ENCODE peak calls at places on chromosomes 1 and 21, in seven cellular contexts. L is right cardiac atrium, F is aorta, T is neuronal stem cell, I is stomach, W is adipocyte, V is prostate gland. G is an unnamed sample.

GRCh38 chr1:15950302-15950701 is 25.6 kb downstream of the ZBTB17 start:
- DNase-seq in W (no peak), T (no peak), F (no peak), I (no peak), V (no peak), L (no peak), G (no peak)

GRCh38 chr21:28783641-28784185 is 209.0 kb downstream of the LTN1 start:
- DNase-seq in L (peak; percentile 41), V (no peak), T (no peak), F (no peak), I (no peak), W (no peak), G (no peak)

GRCh38 chr1:166391677-166392076 is 224.9 kb upstream of the FAM78B start:
- DNase-seq in F (no peak), V (no peak), L (no peak), W (no peak), I (no peak), T (no peak), G (no peak)

GRCh38 chr1:21097744-21098143 is 79.0 kb downstream of the EIF4G3 start:
- DNase-seq in V (no peak), T (no peak), I (no peak), W (no peak), F (no peak), L (no peak), G (no peak)

GRCh38 chr1:173042806-173043205 is 7.9 kb downstream of the TNFSF18 start:
- DNase-seq in F (no peak), W (no peak), T (no peak), L (no peak), I (no peak), V (no peak), G (no peak)

GRCh38 chr1:113835686-113836290 is 23.5 kb upstream of the RSBN1 start:
- DNase-seq in T (no peak), L (no peak), W (peak; percentile 88), V (no peak), I (no peak), F (no peak), G (no peak)

GRCh38 chr1:191590578-191590977 is 567.7 kb upstream of the RGS18 start:
- DNase-seq in I (no peak), T (no peak), F (no peak), L (no peak), V (no peak), W (no peak), G (no peak)

GRCh38 chr1:30768169-30768829 is 10.7 kb upstream of the LAPTM5 start:
- DNase-seq in F (no peak), T (no peak), V (no peak), I (no peak), W (no peak), L (peak; percentile 17), G (no peak)

GRCh38 chr1:89608627-89609338 is 24.1 kb upstream of the LRRC8C start:
- DNase-seq in W (no peak), F (no peak), L (peak; percentile 55), V (no peak), I (no peak), T (no peak), G (no peak)

GRCh38 chr1:89407355-89407754 is 43.5 kb downstream of the GBP6 start:
- DNase-seq in W (peak; percentile 75), L (no peak), V (no peak), F (no peak), T (no peak), I (no peak), G (no peak)

GRCh38 chr1:147266381-147266780 is 23.9 kb downstream of the CHD1L start:
- DNase-seq in V (no peak), L (no peak), W (no peak), I (no peak), F (no peak), T (no peak), G (no peak)

GRCh38 chr1:224529844-224530243 is 86.3 kb upstream of the CNIH3 start:
- DNase-seq in W (no peak), F (no peak), L (no peak), T (no peak), V (no peak), I (no peak), G (no peak)

GRCh38 chr1:74280642-74281396 is 45.6 kb downstream of the TNNI3K start:
- DNase-seq in W (no peak), L (no peak), V (no peak), I (no peak), T (no peak), F (no peak), G (no peak)

GRCh38 chr1:9300623-9301022 is 7.9 kb downstream of the SPSB1 start:
- DNase-seq in T (no peak), L (no peak), V (no peak), F (no peak), I (no peak), W (no peak), G (no peak)

GRCh38 chr1:187383366-187383765 is 554.6 kb downstream of the PLA2G4A start:
- DNase-seq in L (no peak), V (no peak), T (no peak), W (no peak), F (no peak), I (no peak), G (no peak)

GRCh38 chr1:209064850-209065249 is 518.7 kb upstream of the CAMK1G start:
- DNase-seq in W (no peak), I (no peak), V (no peak), T (no peak), L (no peak), F (no peak), G (no peak)

GRCh38 chr1:36123357-36123756 is 1.7 kb downstream of the COL8A2 start:
- DNase-seq in F (peak; percentile 76), W (no peak), L (peak; percentile 76), I (no peak), V (no peak), T (no peak), G (no peak)

GRCh38 chr1:52636701-52637695 is 4.0 kb downstream of the SHISAL2A start:
- DNase-seq in V (no peak), F (no peak), L (no peak), T (no peak), I (no peak), W (no peak), G (no peak)

GRCh38 chr1:196034080-196034706 is 574.0 kb downstream of the KCNT2 start:
- DNase-seq in I (no peak), L (no peak), V (no peak), W (peak; percentile 72), F (no peak), T (peak; percentile 32), G (no peak)

DNA sequence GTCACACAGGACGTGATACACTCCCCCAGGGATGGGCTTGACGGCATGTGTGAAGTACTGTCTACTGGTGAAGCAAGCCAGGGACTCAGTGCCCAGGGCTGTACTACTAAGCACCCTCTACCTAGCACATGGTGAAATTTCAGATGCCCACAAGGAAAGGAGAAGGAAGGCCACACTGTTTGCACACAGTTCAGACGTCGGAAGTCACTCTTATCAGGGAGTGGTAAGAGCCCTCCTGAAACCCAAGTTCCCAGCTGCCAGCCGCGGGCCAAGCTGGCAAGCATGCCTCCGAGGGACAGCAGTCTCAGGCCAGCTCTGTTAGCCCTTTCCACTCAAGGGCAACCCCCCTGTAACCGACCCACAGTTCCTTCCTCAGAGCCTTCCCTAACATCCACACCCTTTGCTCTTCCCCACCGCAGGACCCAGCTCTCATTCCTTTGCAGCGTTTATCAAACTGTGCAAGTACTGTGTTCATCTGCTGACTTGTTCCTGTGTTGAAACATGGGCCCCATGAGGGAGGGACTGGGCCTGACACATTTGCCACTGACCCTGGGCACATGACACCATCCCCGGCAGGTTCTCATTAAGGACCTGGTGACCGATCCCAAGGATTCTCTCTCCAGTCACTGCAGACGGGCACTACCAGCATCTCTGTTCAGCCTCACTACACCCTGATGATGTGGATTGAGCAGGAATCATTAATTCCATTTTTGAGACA is 58.5 kb downstream of the SLC66A1 start:
- DNase-seq in I (no peak), T (no peak), L (peak; percentile 50), V (no peak), F (no peak), W (no peak), G (peak; percentile 72)
- H3K4me1 ChIP-seq in I (peaks cover 85% of the 10 kb centered on the region), T (no peaks in the 10 kb centered on the region), L (peaks cover 14% of the 10 kb centered on the region), V (peaks cover 4% of the 10 kb centered on the region), F (no peaks in the 10 kb centered on the region), W (peaks cover 18% of the 10 kb centered on the region), G (no peaks in the 10 kb centered on the region)

DNA sequence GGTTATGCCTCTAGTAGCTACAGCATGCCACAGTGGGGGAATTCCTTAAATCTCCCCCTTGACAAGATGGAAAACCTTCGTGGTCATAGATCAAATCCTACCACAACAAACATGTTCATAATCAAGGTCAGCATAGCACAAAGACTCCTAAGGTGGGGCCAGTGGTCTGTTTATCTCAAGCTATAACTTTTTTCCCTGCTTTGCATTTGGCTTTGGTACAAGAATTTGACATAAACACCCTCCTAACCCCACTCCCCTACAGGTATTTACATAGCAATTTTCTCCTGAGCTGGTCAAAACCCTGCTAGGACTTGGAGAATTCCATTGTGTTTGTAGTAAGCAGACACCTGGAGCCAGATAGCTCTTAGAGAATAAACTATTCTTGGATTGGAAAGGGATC is 58.5 kb downstream of the HIVEP3 start:
- DNase-seq in I (no peak), W (no peak), T (no peak), V (no peak), F (no peak), L (no peak), G (no peak)
- H3K4me1 ChIP-seq in I (peaks cover 30% of the 10 kb centered on the region), W (peaks cover 24% of the 10 kb centered on the region), T (peaks cover 18% of the 10 kb centered on the region), V (peaks cover 14% of the 10 kb centered on the region), F (no peaks in the 10 kb centered on the region), L (peaks cover 2% of the 10 kb centered on the region), G (no peaks in the 10 kb centered on the region)

GRCh38 chr1:26373789-26374188 is 1.2 kb upstream of the ZNF683 start:
- DNase-seq in V (no peak), F (no peak), W (no peak), L (no peak), I (no peak), T (no peak), G (no peak)

GRCh38 chr1:26376050-26376449 is 3.5 kb upstream of the ZNF683 start:
- DNase-seq in V (no peak), I (no peak), W (no peak), L (no peak), T (no peak), F (no peak), G (no peak)

GRCh38 chr1:26373281-26373680 is 731 bp upstream of the ZNF683 start:
- DNase-seq in W (no peak), I (no peak), F (no peak), L (no peak), V (no peak), T (no peak), G (no peak)

GRCh38 chr1:26372039-26372438 is 511 bp downstream of the ZNF683 start:
- DNase-seq in V (no peak), F (no peak), W (no peak), L (no peak), I (no peak), T (no peak), G (no peak)

DNA sequence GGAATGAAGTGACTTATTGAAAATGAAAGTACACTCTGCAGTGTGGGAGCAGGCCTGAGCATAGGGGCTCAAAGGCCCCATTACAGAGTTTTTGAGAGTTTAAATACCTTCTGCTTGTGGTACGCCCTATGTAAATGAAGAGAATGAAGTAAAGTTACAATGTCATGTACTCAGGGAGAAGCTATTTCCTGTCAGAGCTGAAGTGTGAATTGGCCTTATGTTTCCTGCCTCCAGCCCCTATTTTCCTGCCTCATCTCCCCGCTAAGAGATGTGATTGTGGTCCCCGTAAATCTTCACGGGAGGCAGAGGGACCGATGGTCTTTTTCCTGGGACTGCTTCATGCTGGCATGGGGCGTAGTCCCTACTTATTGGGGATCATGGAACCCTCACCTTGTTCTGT is 2.5 kb upstream of the ZNF683 start:
- DNase-seq in F (no peak), V (no peak), T (no peak), L (no peak), W (no peak), I (no peak), G (no peak)
- H3K4me1 ChIP-seq in F (no peaks in the 10 kb centered on the region), V (no peaks in the 10 kb centered on the region), T (no peaks in the 10 kb centered on the region), L (peaks cover 7% of the 10 kb centered on the region), W (peaks cover 21% of the 10 kb centered on the region), I (peaks cover 3% of the 10 kb centered on the region), G (no peaks in the 10 kb centered on the region)

GRCh38 chr1:33456302-33456886 is 16.1 kb upstream of the ZSCAN20 start:
- DNase-seq in T (no peak), W (no peak), F (no peak), V (no peak), I (no peak), L (no peak), G (no peak)
- H3K4me1 ChIP-seq in T (peaks cover 12% of the 10 kb centered on the region), W (peaks cover 24% of the 10 kb centered on the region), F (peaks cover 5% of the 10 kb centered on the region), V (no peaks in the 10 kb centered on the region), I (peaks cover 30% of the 10 kb centered on the region), L (peaks cover 3% of the 10 kb centered on the region), G (peaks cover 10% of the 10 kb centered on the region)